ENCODE peak calls at places on chromosomes 11 and 22, in six cellular contexts. H, Z, C, B, A and K are unnamed samples.

GRCh38 chr11:48150213-48150612 is 66.4 kb upstream of the OR4B1 start:
- DNase-seq in C (no peak), Z (no peak), B (no peak), H (peak), A (no peak), K (peak)

GRCh38 chr22:35288116-35288515 is 11.6 kb upstream of the TOM1 start:
- DNase-seq in H (no peak), Z (no peak), C (no peak), B (no peak), A (no peak), K (no peak)

GRCh38 chr11:72741429-72741833 is 10.8 kb downstream of the ARAP1 start:
- DNase-seq in B (peak), C (no peak), H (no peak), Z (no peak), A (peak), K (no peak)

GRCh38 chr11:122209619-122210377 is 93.8 kb upstream of the BLID start:
- DNase-seq in Z (no peak), A (no peak), B (no peak), C (no peak), H (peak), K (peak)

GRCh38 chr11:8709002-8709672 is 26.5 kb downstream of the RPL27A start:
- DNase-seq in Z (no peak), C (no peak), A (no peak), B (no peak), H (no peak), K (peak)

GRCh38 chr11:134405841-134406240 is 6.2 kb downstream of the B3GAT1 start:
- DNase-seq in Z (no peak), B (no peak), C (no peak), A (no peak), H (no peak), K (no peak)

GRCh38 chr11:64661622-64662021 is 61.4 kb downstream of the NRXN2 start:
- DNase-seq in B (no peak), C (no peak), A (no peak), Z (no peak), H (no peak), K (no peak)

GRCh38 chr22:44099696-44100095 is 75.6 kb downstream of the PARVB start:
- DNase-seq in H (no peak), A (no peak), Z (no peak), C (no peak), B (no peak), K (no peak)

GRCh38 chr11:70381872-70382842 is 16.2 kb upstream of the CTTN start:
- DNase-seq in A (no peak), B (no peak), H (peak), C (no peak), Z (no peak), K (peak)

GRCh38 chr11:11463397-11463796 is 110.3 kb upstream of the CSNK2A3 start:
- DNase-seq in Z (no peak), C (no peak), B (no peak), H (no peak), A (peak), K (no peak)

GRCh38 chr11:124841186-124841585 is 24.0 kb upstream of the ROBO3 start:
- DNase-seq in C (no peak), H (no peak), B (no peak), A (no peak), Z (no peak), K (no peak)

GRCh38 chr11:110125632-110126031 is 32.4 kb downstream of the ZC3H12C start:
- DNase-seq in C (no peak), Z (no peak), A (no peak), B (peak), H (peak), K (peak)

GRCh38 chr11:102734650-102735049 is 9.9 kb upstream of the MMP8 start:
- DNase-seq in Z (no peak), A (no peak), C (no peak), B (no peak), H (no peak), K (no peak)

GRCh38 chr11:44496391-44496790 is 69.1 kb upstream of the CD82 start:
- DNase-seq in A (no peak), C (no peak), Z (no peak), H (no peak), B (no peak), K (no peak)

GRCh38 chr22:22462813-22463567 is 45.6 kb downstream of the ZNF280B start:
- DNase-seq in A (no peak), B (no peak), H (peak), Z (no peak), C (no peak), K (no peak)

GRCh38 chr11:118258410-118258809 is 5.7 kb downstream of the MPZL2 start:
- DNase-seq in H (no peak), Z (no peak), A (peak), B (no peak), C (no peak), K (no peak)

GRCh38 chr11:20056109-20057054 is 103.9 kb downstream of the DBX1 start:
- DNase-seq in Z (no peak), B (no peak), H (no peak), C (no peak), A (no peak), K (peak)

GRCh38 chr11:69553416-69554357 is 72.2 kb downstream of the LINC01488 start:
- DNase-seq in H (no peak), Z (no peak), A (no peak), C (no peak), B (no peak), K (no peak)

GRCh38 chr11:117506856-117507425 is 179.3 kb downstream of the CEP164 start:
- DNase-seq in Z (no peak), C (no peak), A (no peak), H (no peak), B (no peak), K (no peak)

GRCh38 chr11:70892889-70893288 is 359.5 kb downstream of the SHANK2 start:
- DNase-seq in Z (no peak), B (no peak), H (no peak), C (no peak), A (no peak), K (no peak)

GRCh38 chr11:68329993-68330699 is 17.8 kb downstream of the LRP5 start:
- DNase-seq in A (no peak), C (no peak), Z (no peak), B (no peak), H (no peak), K (no peak)

GRCh38 chr22:31229402-31230140 is 17.5 kb downstream of the LIMK2 start:
- DNase-seq in A (no peak), Z (no peak), B (no peak), C (no peak), H (peak), K (peak)

GRCh38 chr22:45959719-45960476 is 17.1 kb downstream of the WNT7B start:
- DNase-seq in H (no peak), B (no peak), Z (no peak), A (no peak), C (no peak), K (no peak)

GRCh38 chr11:59865031-59865430 is 1.3 kb downstream of the TCN1 start:
- DNase-seq in Z (no peak), B (peak), C (no peak), H (no peak), A (no peak), K (peak)

GRCh38 chr22:50576070-50576469 is 2.2 kb downstream of the CPT1B start:
- DNase-seq in B (peak), C (no peak), Z (no peak), A (peak), H (peak), K (peak)

GRCh38 chr11:2385156-2386151 is 8.3 kb downstream of the CD81 start:
- DNase-seq in H (no peak), Z (no peak), A (no peak), C (no peak), B (no peak), K (no peak)

GRCh38 chr11:10387209-10388083 is 67.6 kb upstream of the AMPD3 start:
- DNase-seq in H (peak), B (no peak), Z (no peak), C (no peak), A (no peak), K (peak)